ENCODE peak calls at places on chromosomes 1 and 21, in six cellular contexts. J is GM23338, S is HCT116, O is hepatocyte, P is GM23248, U is OCI-LY7. B is an unnamed sample. For H3K9me2 and H3K4me1, the result is how much of the 10 kb centered on the place peaks cover.

GRCh38 chr1:176880954-176881595 is 283.4 kb downstream of the ASTN1 start:
- DNase-seq in J (peak), S (peak), O (peak), P (peak), U (peak), B (peak)

GRCh38 chr1:185568155-185569123 is 165.8 kb upstream of the HMCN1 start:
- DNase-seq in J (no peak), P (peak), U (no peak), O (no peak), S (no peak), B (peak)

GRCh38 chr1:170562644-170563338 is 30.8 kb downstream of the GORAB start:
- DNase-seq in S (peak), O (peak), P (peak), U (no peak), J (peak), B (peak)

GRCh38 chr1:33342041-33342723 is 21.3 kb upstream of the A3GALT2 start:
- DNase-seq in O (peak), U (peak), J (peak), S (no peak), P (peak), B (peak)

GRCh38 chr1:214983126-214983869 is 99.2 kb upstream of the KCNK2 start:
- DNase-seq in S (no peak), O (no peak), P (peak), J (no peak), U (no peak), B (peak)

GRCh38 chr1:63793741-63794240 is 20.0 kb downstream of the ROR1 start:
- DNase-seq in O (no peak), P (no peak), U (no peak), J (no peak), S (no peak), B (no peak)

GRCh38 chr1:43874716-43875115 is 58.9 kb upstream of the ARTN start:
- DNase-seq in S (no peak), U (no peak), P (no peak), J (no peak), O (no peak), B (no peak)

GRCh38 chr1:37085393-37085792 is 51.1 kb upstream of the GRIK3 start:
- DNase-seq in P (no peak), J (peak), O (no peak), S (no peak), U (no peak), B (no peak)

GRCh38 chr1:11334821-11335220 is 61.8 kb downstream of the UBIAD1 start:
- DNase-seq in P (no peak), U (no peak), J (no peak), O (no peak), S (no peak), B (no peak)

GRCh38 chr1:203124546-203125317 is 2.8 kb upstream of the ADORA1 start:
- DNase-seq in S (no peak), U (no peak), J (no peak), P (peak), O (no peak), B (peak)

GRCh38 chr1:182671779-182672486 is 12.5 kb downstream of the RGS8 start:
- DNase-seq in S (no peak), O (no peak), U (no peak), J (no peak), P (no peak), B (no peak)

GRCh38 chr1:18109058-18109755 is 1.6 kb downstream of the IGSF21 start:
- DNase-seq in J (peak), O (no peak), U (no peak), P (peak), S (no peak), B (no peak)

DNA sequence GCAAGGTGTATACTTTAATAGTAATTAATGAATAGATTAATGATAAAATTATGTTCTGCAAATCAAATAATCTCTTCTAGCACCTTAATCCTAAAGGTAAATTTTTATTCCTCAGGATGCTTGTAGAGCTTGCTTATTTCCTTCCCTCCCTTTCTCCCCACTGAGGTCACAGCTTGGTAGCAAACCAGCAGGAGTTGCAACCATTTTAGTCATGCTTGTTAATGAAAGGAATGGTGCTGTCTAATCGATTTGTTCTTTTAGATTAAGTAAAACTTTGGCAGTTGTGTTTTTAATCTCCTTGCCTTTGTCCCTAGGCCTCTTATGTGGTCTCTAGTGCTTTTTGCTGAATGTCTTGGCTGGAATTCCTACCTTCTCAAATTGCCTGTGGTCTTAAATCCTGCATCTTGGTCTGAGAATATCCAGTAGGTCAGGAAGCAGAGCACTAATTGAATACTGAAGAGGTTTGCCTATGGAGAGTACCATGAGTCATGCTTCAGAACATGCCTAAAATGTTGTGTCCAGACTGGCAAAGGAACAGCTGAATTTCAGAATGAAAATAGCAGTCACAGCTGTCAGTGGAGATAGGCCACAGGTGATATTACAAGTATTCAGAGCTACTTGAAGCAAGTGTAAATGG is 36.3 kb upstream of the RWDD3 start:
- DNase-seq in P (peak), J (no peak), S (no peak), O (no peak), U (no peak), B (peak)
- H3K9me2 ChIP-seq in P (under half), J (under half), S (under half), O (under half), U (under half), B (under half)

GRCh38 chr21:18987515-18988026 is 584.0 kb upstream of the TMPRSS15 start:
- DNase-seq in P (no peak), O (no peak), J (peak), U (no peak), S (no peak), B (no peak)
- H3K4me1 ChIP-seq in P (under half), O (under half), J (under half), U (under half), S (under half), B (under half)

GRCh38 chr1:47432071-47433036 is 5.5 kb upstream of the FOXD2 start:
- DNase-seq in U (peak), P (peak), S (no peak), J (peak), O (peak), B (peak)
- TF ChIP-seq EZH2phosphoT487 in U (no peak), P (no peak), S (no peak), J (no peak), O (no peak), B (no peak)

DNA sequence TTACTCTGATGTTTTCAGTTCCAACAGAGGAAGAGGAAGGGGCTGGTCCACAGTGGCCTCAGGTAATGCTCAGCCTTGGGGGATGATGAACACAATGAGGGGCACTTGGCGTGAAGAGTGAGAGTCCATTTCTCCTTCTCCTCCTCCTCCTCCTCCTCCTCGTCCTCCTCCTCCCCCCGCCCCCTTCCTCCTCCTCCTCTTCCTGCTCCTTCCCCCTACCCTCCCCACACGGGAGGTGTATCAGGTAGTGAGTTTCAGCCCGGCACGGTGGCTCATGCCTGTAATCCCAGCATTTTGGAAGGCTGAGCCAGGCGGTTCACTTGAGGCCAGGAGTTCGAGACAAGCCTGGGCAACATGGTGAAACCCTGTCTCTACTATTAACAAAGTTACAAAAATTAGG is 17.3 kb upstream of the GPR157 start:
- DNase-seq in J (no peak), O (no peak), S (no peak), P (no peak), U (no peak), B (no peak)
- H3K9me2 ChIP-seq in J (under half), O (under half), S (under half), P (under half), U (under half), B (under half)

DNA sequence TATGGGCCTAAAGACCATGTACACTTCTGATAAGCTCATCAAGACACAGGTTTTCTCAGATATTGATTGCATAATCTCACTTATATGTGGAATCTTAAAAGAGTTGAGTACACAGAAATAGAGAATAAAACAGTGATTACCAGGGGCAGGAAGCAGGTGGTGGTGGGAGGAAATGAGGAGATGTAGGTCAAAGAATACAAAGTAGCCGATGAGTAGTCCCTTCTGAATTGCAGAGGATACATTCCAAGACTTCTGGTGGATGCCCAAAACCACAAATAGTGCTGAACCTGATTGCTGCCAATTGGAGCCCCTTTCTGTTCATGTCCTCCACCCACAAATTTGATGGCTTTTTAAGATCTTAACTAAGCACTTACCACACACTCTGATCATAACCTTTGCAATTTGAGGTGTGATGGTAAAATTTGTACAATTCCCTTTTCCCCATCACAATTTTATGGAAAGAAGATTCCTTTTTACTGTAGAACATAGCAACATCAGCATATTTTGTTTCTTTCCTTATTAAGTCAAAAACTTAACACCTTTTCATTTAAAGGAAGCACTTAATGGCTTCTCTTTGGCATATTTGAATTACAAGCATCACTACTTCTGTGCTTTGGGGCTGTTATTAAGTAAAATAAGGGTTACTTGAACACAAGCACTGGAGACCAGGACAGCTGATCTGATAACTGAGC is 3.4 kb upstream of the CD1B start:
- DNase-seq in P (no peak), O (no peak), S (no peak), J (no peak), U (peak), B (no peak)
- H3K4me1 ChIP-seq in P (under half), O (under half), S (under half), J (under half), U (under half), B (under half)

GRCh38 chr1:39952359-39953110 is 2.4 kb upstream of the MFSD2A start:
- DNase-seq in U (no peak), O (no peak), S (no peak), P (no peak), J (no peak), B (no peak)
- TF ChIP-seq EZH2phosphoT487 in U (no peak), O (no peak), S (no peak), P (no peak), J (no peak), B (no peak)

GRCh38 chr1:48693180-48693579 is 83.5 kb downstream of the BEND5 start:
- DNase-seq in P (no peak), J (no peak), S (no peak), O (no peak), U (no peak), B (no peak)
- H3K9me2 ChIP-seq in P (under half), J (under half), S (under half), O (under half), U (under half), B (under half)

B was measured in PC-3.